ENCODE peak calls at places on chromosomes 6 and 20, in six cellular contexts. O is H9, K is IMR-90, P is mesenchymal stem cell, N is H1, D is trophoblast cell. X is an unnamed sample.

GRCh38 chr6:11202513-11203305 is 29.8 kb downstream of the NEDD9 start:
- DNase-seq in D (no peak), O (peak; percentile 59), P (peak; percentile 60), K (peak; percentile 41), N (no peak), X (peak; percentile 37)

GRCh38 chr6:130309028-130309427 is 56.8 kb upstream of the TMEM200A start:
- DNase-seq in D (no peak), K (no peak), P (no peak), O (no peak), N (no peak), X (no peak)

GRCh38 chr6:117616971-117617765 is 14.9 kb upstream of the GOPC start:
- DNase-seq in O (no peak), N (no peak), D (no peak), K (no peak), P (no peak), X (no peak)

GRCh38 chr6:96725276-96725675 is 112.0 kb downstream of the GPR63 start:
- DNase-seq in O (no peak), N (no peak), D (no peak), K (no peak), P (no peak), X (no peak)

GRCh38 chr20:57849868-57850215 is 140.0 kb upstream of the PMEPA1 start:
- DNase-seq in D (no peak), N (no peak), K (no peak), P (no peak), O (peak; percentile 4), X (no peak)

GRCh38 chr6:137883400-137883888 is 16.4 kb downstream of the TNFAIP3 start:
- DNase-seq in P (peak; percentile 23), O (no peak), K (peak; percentile 40), D (peak; percentile 70), N (no peak), X (no peak)

GRCh38 chr6:26197736-26198625 is 110.8 kb downstream of the HFE start:
- DNase-seq in P (peak; percentile 52), K (peak; percentile 27), D (peak; percentile 38), N (no peak), O (peak; percentile 56), X (no peak)

GRCh38 chr20:38145094-38146075 is 19.7 kb downstream of the TGM2 start:
- DNase-seq in P (peak; percentile 73), N (no peak), K (peak; percentile 87), D (no peak), O (no peak), X (no peak)

GRCh38 chr6:131015630-131016263 is 47.3 kb downstream of the EPB41L2 start:
- DNase-seq in P (peak; percentile 58), D (no peak), K (peak; percentile 59), O (no peak), N (no peak), X (no peak)

GRCh38 chr20:25058797-25059486 is 1.0 kb upstream of the ACSS1 start:
- DNase-seq in O (no peak), D (no peak), N (no peak), K (peak; percentile 3), P (peak; percentile 6), X (no peak)

GRCh38 chr20:3778976-3779375 is 2.3 kb downstream of the SPEF1 start:
- DNase-seq in O (no peak), N (no peak), K (no peak), P (no peak), D (no peak), X (no peak)

GRCh38 chr6:45949256-45949655 is 66.4 kb downstream of the CLIC5 start:
- DNase-seq in D (peak; percentile 94), P (no peak), O (no peak), N (no peak), K (no peak), X (no peak)

GRCh38 chr20:12722096-12722495 is 286.7 kb upstream of the SPTLC3 start:
- DNase-seq in O (no peak), D (peak; percentile 35), N (no peak), K (no peak), P (no peak), X (no peak)

GRCh38 chr20:62590301-62591121 is 51.8 kb upstream of the SLCO4A1 start:
- DNase-seq in D (no peak), O (no peak), K (peak; percentile 51), P (no peak), N (no peak), X (no peak)

GRCh38 chr20:23419995-23420901 is 1.0 kb downstream of the NAPB start:
- DNase-seq in D (peak; percentile 85), K (peak; percentile 70), P (peak; percentile 81), N (no peak), O (no peak), X (peak; percentile 1)

GRCh38 chr6:13445005-13445743 is 42.2 kb downstream of the GFOD1 start:
- DNase-seq in D (peak; percentile 61), N (no peak), K (peak; percentile 64), O (no peak), P (no peak), X (no peak)

GRCh38 chr20:51768759-51769517 is 748 bp upstream of the ATP9A start:
- DNase-seq in K (no peak), P (no peak), D (no peak), N (no peak), O (no peak), X (no peak)

GRCh38 chr20:61974357-61974665 is 91.4 kb downstream of the TAF4 start:
- DNase-seq in O (no peak), N (no peak), K (no peak), D (no peak), P (no peak), X (no peak)

GRCh38 chr20:44264287-44264686 is 17.2 kb downstream of the GDAP1L1 start:
- DNase-seq in N (no peak), K (no peak), P (no peak), O (no peak), D (peak; percentile 17), X (no peak)

GRCh38 chr20:36084897-36085617 is 69.5 kb upstream of the EPB41L1 start:
- DNase-seq in O (no peak), K (no peak), P (peak; percentile 37), D (peak; percentile 17), N (no peak), X (no peak)

GRCh38 chr6:149925974-149926777 is 3.3 kb upstream of the RAET1G start:
- DNase-seq in P (peak; percentile 83), O (peak; percentile 90), K (peak; percentile 66), D (peak; percentile 85), N (no peak), X (peak; percentile 70)

GRCh38 chr6:111777357-111777756 is 95.9 kb downstream of the FYN start:
- DNase-seq in K (no peak), N (no peak), D (no peak), P (no peak), O (no peak), X (no peak)

GRCh38 chr20:57398231-57398821 is 7.1 kb downstream of the RBM38 start:
- DNase-seq in O (no peak), N (no peak), D (no peak), K (no peak), P (no peak), X (no peak)

GRCh38 chr6:49001856-49002255 is 461.2 kb downstream of the MMUT start:
- DNase-seq in N (no peak), P (peak; percentile 1), K (peak; percentile 35), O (no peak), D (no peak), X (peak; percentile 0)

GRCh38 chr6:134921980-134922313 is 28.0 kb downstream of the ALDH8A1 start:
- DNase-seq in K (no peak), N (no peak), O (no peak), D (no peak), P (no peak), X (no peak)

GRCh38 chr6:118992186-118992795 is 57.3 kb upstream of the MCM9 start:
- DNase-seq in K (no peak), O (no peak), D (peak; percentile 86), P (no peak), N (no peak), X (no peak)

GRCh38 chr6:120378582-120379220 is 955.6 kb downstream of the TBC1D32 start:
- DNase-seq in O (no peak), N (no peak), D (peak; percentile 63), P (peak; percentile 49), K (no peak), X (no peak)

GRCh38 chr6:132814716-132815570 is 574 bp downstream of the RPS12 start:
- DNase-seq in K (no peak), D (peak; percentile 28), N (no peak), O (no peak), P (no peak), X (no peak)

GRCh38 chr20:39479196-39479810 is 517.2 kb downstream of the DHX35 start:
- DNase-seq in O (no peak), N (no peak), D (no peak), P (no peak), K (no peak), X (no peak)
- H3K14ac ChIP-seq in O (no peak overlapping the region), N (no peak overlapping the region), D (no peak overlapping the region), P (no peak overlapping the region), K (no peak overlapping the region), X (no peak overlapping the region)

GRCh38 chr6:139395891-139396299 is 21.4 kb upstream of the CITED2 start:
- DNase-seq in D (no peak), P (no peak), O (peak; percentile 70), N (no peak), K (no peak), X (no peak)
- H3K14ac ChIP-seq in D (no peak overlapping the region), P (no peak overlapping the region), O (no peak overlapping the region), N (no peak overlapping the region), K (no peak overlapping the region), X (no peak overlapping the region)

GRCh38 chr6:152423216-152424103 is 213.7 kb downstream of the SYNE1 start:
- DNase-seq in N (no peak), K (no peak), P (no peak), D (no peak), O (no peak), X (no peak)

GRCh38 chr6:152426276-152426675 is 210.9 kb downstream of the SYNE1 start:
- DNase-seq in K (no peak), D (peak; percentile 38), P (no peak), N (no peak), O (no peak), X (no peak)

GRCh38 chr6:152432758-152433157 is 204.4 kb downstream of the SYNE1 start:
- DNase-seq in N (no peak), D (no peak), K (no peak), P (no peak), O (no peak), X (no peak)

GRCh38 chr6:152428126-152428525 is 209.0 kb downstream of the SYNE1 start:
- DNase-seq in D (no peak), O (peak; percentile 48), P (no peak), K (peak; percentile 1), N (peak; percentile 3), X (no peak)
- H3K14ac ChIP-seq in D (no peak overlapping the region), O (no peak overlapping the region), P (no peak overlapping the region), K (no peak overlapping the region), N (no peak overlapping the region), X (no peak overlapping the region)

GRCh38 chr6:5081182-5081581 is 4.0 kb upstream of the PPP1R3G start:
- DNase-seq in O (no peak), P (no peak), K (no peak), N (no peak), D (no peak), X (no peak)

GRCh38 chr6:5083307-5083583 is 1.9 kb upstream of the PPP1R3G start:
- DNase-seq in N (no peak), P (no peak), O (no peak), K (no peak), D (peak; percentile 16), X (no peak)

GRCh38 chr6:5083813-5084191 is 1.3 kb upstream of the PPP1R3G start:
- DNase-seq in P (no peak), K (no peak), D (no peak), O (no peak), N (no peak), X (no peak)

GRCh38 chr6:5081955-5082354 is 3.2 kb upstream of the PPP1R3G start:
- DNase-seq in O (no peak), P (no peak), D (no peak), K (peak; percentile 31), N (no peak), X (no peak)

GRCh38 chr6:5082487-5083306 is 2.4 kb upstream of the PPP1R3G start:
- DNase-seq in D (peak; percentile 98), N (no peak), O (no peak), K (peak; percentile 81), P (peak; percentile 81), X (no peak)
- H3K14ac ChIP-seq in D (no peak overlapping the region), N (no peak overlapping the region), O (no peak overlapping the region), K (no peak overlapping the region), P (no peak overlapping the region), X (no peak overlapping the region)